ENCODE peak calls at places on chromosomes 16 and 17, in ten cellular contexts. Z is left lung; H is right lobe of liver; N is CD4-positive, alpha-beta T cell; J is CD4-positive, CD25-positive, alpha-beta regulatory T cell; B is pancreas; Q is lower lobe of right lung; M is heart left ventricle; P is upper lobe of right lung; E is HCT116. V is an unnamed sample. For H3K27me3, the result is how much of the 10 kb centered on the place peaks cover.

GRCh38 chr16:19366384-19366783 is 51.3 kb upstream of the TMC5 start:
- ATAC-seq in E (no peak), Q (no peak), P (no peak), N (no peak), Z (no peak), J (no peak), H (no peak), M (no peak), B (no peak), V (no peak)

GRCh38 chr17:36721560-36722120 is 120.3 kb downstream of the MRM1 start:
- ATAC-seq in Q (no peak), P (no peak), B (peak), E (no peak), J (no peak), N (peak), M (no peak), H (peak), Z (no peak), V (no peak)

GRCh38 chr16:22240023-22240697 is 34.1 kb downstream of the EEF2K start:
- ATAC-seq in B (peak), P (no peak), Q (peak), E (no peak), N (no peak), H (peak), J (no peak), M (no peak), Z (no peak), V (peak)

GRCh38 chr17:64410750-64411490 is 20.3 kb upstream of the PECAM1 start:
- ATAC-seq in B (no peak), N (no peak), Q (no peak), J (no peak), M (no peak), P (no peak), Z (no peak), H (no peak), E (peak), V (no peak)

GRCh38 chr16:88023366-88023765 is 72.1 kb downstream of the BANP start:
- ATAC-seq in J (no peak), H (no peak), M (no peak), Z (no peak), N (no peak), B (no peak), E (no peak), Q (no peak), P (no peak), V (no peak)

GRCh38 chr17:66747561-66748275 is 87.2 kb upstream of the CACNG5 start:
- ATAC-seq in J (no peak), B (no peak), Z (no peak), H (no peak), Q (no peak), M (no peak), P (no peak), N (no peak), E (no peak), V (no peak)

GRCh38 chr16:10622036-10622921 is 41.9 kb upstream of the EMP2 start:
- ATAC-seq in H (no peak), Z (peak), J (no peak), E (peak), N (no peak), M (peak), Q (peak), B (no peak), P (peak), V (no peak)

GRCh38 chr17:59496178-59496577 is 69.2 kb upstream of the DHX40 start:
- ATAC-seq in H (no peak), N (no peak), P (no peak), E (no peak), J (no peak), M (no peak), Q (no peak), Z (no peak), B (peak), V (no peak)

GRCh38 chr17:56595831-56596740 is 2.6 kb downstream of the NOG start:
- ATAC-seq in Q (no peak), J (no peak), H (peak), M (no peak), N (no peak), P (no peak), E (no peak), Z (no peak), B (no peak), V (no peak)

GRCh38 chr17:49061524-49061943 is 64.3 kb downstream of the IGF2BP1 start:
- ATAC-seq in J (no peak), B (no peak), P (no peak), E (no peak), H (no peak), M (no peak), Q (no peak), N (no peak), Z (no peak), V (no peak)

GRCh38 chr16:4364196-4365013 is 7.2 kb upstream of the VASN start:
- ATAC-seq in H (no peak), M (no peak), B (no peak), Q (no peak), N (no peak), J (no peak), Z (no peak), P (no peak), E (no peak), V (no peak)

GRCh38 chr16:9308300-9309209 is 217.1 kb downstream of the HAPSTR1 start:
- ATAC-seq in M (peak), Z (peak), Q (peak), N (no peak), B (peak), P (peak), E (no peak), H (peak), J (no peak), V (no peak)

GRCh38 chr16:35753559-35754390 is 2294.4 kb downstream of the TP53TG3F start:
- ATAC-seq in J (no peak), N (no peak), H (no peak), Z (no peak), E (no peak), P (no peak), B (no peak), Q (no peak), M (no peak), V (no peak)

GRCh38 chr17:4180791-4181190 is 37.8 kb downstream of the CYB5D2 start:
- ATAC-seq in E (no peak), J (no peak), N (no peak), P (no peak), Q (no peak), H (peak), M (peak), Z (no peak), B (no peak), V (no peak)

GRCh38 chr17:2391597-2392251 is 9.1 kb downstream of the MNT start:
- ATAC-seq in Q (no peak), P (no peak), B (no peak), Z (no peak), H (no peak), E (no peak), J (no peak), M (no peak), N (no peak), V (no peak)

GRCh38 chr17:64254755-64255154 is 8.3 kb downstream of the TEX2 start:
- ATAC-seq in N (no peak), M (no peak), P (no peak), Z (no peak), H (peak), Q (no peak), E (no peak), J (no peak), B (peak), V (no peak)

GRCh38 chr16:56637814-56638750 is at the start of gene MT1A:
- ATAC-seq in B (peak), E (no peak), P (peak), H (peak), Q (peak), N (no peak), J (no peak), Z (peak), M (peak), V (peak)

GRCh38 chr16:1272453-1273198 is 16.8 kb downstream of the TPSD1 start:
- ATAC-seq in E (no peak), Q (no peak), B (peak), P (no peak), Z (no peak), H (no peak), J (no peak), M (no peak), N (no peak), V (no peak)

GRCh38 chr17:13638855-13639458 is 37.2 kb upstream of the HS3ST3A1 start:
- ATAC-seq in P (no peak), J (no peak), B (peak), Z (no peak), Q (no peak), N (no peak), M (no peak), E (no peak), H (peak), V (no peak)

GRCh38 chr17:55433029-55433628 is 11.5 kb upstream of the MMD start:
- ATAC-seq in E (peak), J (no peak), Q (peak), B (peak), M (no peak), P (peak), Z (peak), N (no peak), H (peak), V (peak)

GRCh38 chr17:41937970-41938851 is 7.8 kb downstream of the ODAD4 start:
- ATAC-seq in H (peak), Z (no peak), J (no peak), N (no peak), P (no peak), B (peak), Q (no peak), E (no peak), M (peak), V (no peak)

GRCh38 chr17:78121801-78122220 is 6.7 kb downstream of the TMC6 start:
- ATAC-seq in P (no peak), J (peak), M (no peak), N (peak), B (no peak), Z (no peak), H (no peak), Q (no peak), E (no peak), V (no peak)

GRCh38 chr16:47644166-47644565 is 183.0 kb downstream of the PHKB start:
- ATAC-seq in P (peak), N (no peak), Z (peak), H (peak), M (no peak), J (no peak), Q (peak), E (no peak), B (no peak), V (no peak)

GRCh38 chr16:15856217-15856616 is 611 bp downstream of the MYH11 start:
- ATAC-seq in P (no peak), M (no peak), E (no peak), H (no peak), N (no peak), B (no peak), J (no peak), Z (no peak), Q (no peak), V (no peak)

GRCh38 chr16:68526782-68527145 is 12.3 kb upstream of the ZFP90 start:
- ATAC-seq in P (no peak), E (no peak), M (no peak), H (no peak), Z (no peak), B (no peak), Q (no peak), N (no peak), J (no peak), V (no peak)

GRCh38 chr17:63760771-63761539 is 12.4 kb downstream of the CCDC47 start:
- ATAC-seq in N (no peak), Q (no peak), J (no peak), Z (no peak), B (no peak), P (no peak), M (no peak), H (no peak), E (no peak), V (no peak)

GRCh38 chr16:3153077-3153368 is 18.2 kb downstream of the ZNF213 start:
- ATAC-seq in H (no peak), B (no peak), Z (no peak), N (no peak), Q (no peak), M (no peak), E (no peak), J (no peak), P (no peak), V (no peak)

GRCh38 chr17:28741358-28742349 is 2.2 kb upstream of the TRAF4 start:
- ATAC-seq in H (no peak), N (no peak), P (no peak), B (no peak), M (no peak), Q (no peak), E (no peak), J (no peak), Z (no peak), V (no peak)

GRCh38 chr17:76054112-76054476 is 18.2 kb downstream of the SRP68 start:
- ATAC-seq in Z (peak), P (peak), B (no peak), H (no peak), M (no peak), N (no peak), E (peak), J (no peak), Q (peak), V (no peak)

GRCh38 chr17:64005734-64006167 is 7.6 kb downstream of the PRR29 start:
- ATAC-seq in H (peak), M (no peak), N (no peak), Q (peak), E (peak), J (no peak), Z (peak), B (peak), P (peak), V (no peak)

GRCh38 chr17:64457156-64457555 is 8.2 kb downstream of the MILR1 start:
- ATAC-seq in M (no peak), Q (no peak), Z (peak), P (no peak), J (no peak), H (no peak), E (no peak), B (no peak), N (no peak), V (no peak)

GRCh38 chr17:38451840-38452529 is 23.7 kb downstream of the ARHGAP23 start:
- ATAC-seq in E (no peak), Q (peak), J (no peak), Z (peak), P (no peak), N (no peak), B (no peak), H (peak), M (no peak), V (peak)

GRCh38 chr17:29292992-29293889 is 707 bp downstream of the NUFIP2 start:
- ATAC-seq in J (peak), Q (peak), B (peak), H (peak), N (peak), E (peak), P (peak), Z (peak), M (peak), V (peak)

GRCh38 chr16:52050418-52050817 is 496.5 kb downstream of the TOX3 start:
- ATAC-seq in P (no peak), E (no peak), B (no peak), N (no peak), J (no peak), M (no peak), H (peak), Q (no peak), Z (no peak), V (no peak)

GRCh38 chr17:14119546-14119945 is 50.2 kb downstream of the COX10 start:
- ATAC-seq in Q (no peak), M (no peak), N (peak), J (peak), H (no peak), B (no peak), E (no peak), Z (no peak), P (no peak), V (no peak)

GRCh38 chr16:57394444-57394843 is 10.1 kb upstream of the CCL17 start:
- ATAC-seq in N (no peak), M (peak), P (peak), B (peak), Z (no peak), J (no peak), E (no peak), H (no peak), Q (no peak), V (no peak)

GRCh38 chr16:28053461-28053860 is 10.1 kb downstream of the GSG1L start:
- ATAC-seq in H (no peak), N (no peak), Q (no peak), J (no peak), Z (no peak), M (no peak), P (no peak), E (no peak), B (no peak), V (no peak)

DNA sequence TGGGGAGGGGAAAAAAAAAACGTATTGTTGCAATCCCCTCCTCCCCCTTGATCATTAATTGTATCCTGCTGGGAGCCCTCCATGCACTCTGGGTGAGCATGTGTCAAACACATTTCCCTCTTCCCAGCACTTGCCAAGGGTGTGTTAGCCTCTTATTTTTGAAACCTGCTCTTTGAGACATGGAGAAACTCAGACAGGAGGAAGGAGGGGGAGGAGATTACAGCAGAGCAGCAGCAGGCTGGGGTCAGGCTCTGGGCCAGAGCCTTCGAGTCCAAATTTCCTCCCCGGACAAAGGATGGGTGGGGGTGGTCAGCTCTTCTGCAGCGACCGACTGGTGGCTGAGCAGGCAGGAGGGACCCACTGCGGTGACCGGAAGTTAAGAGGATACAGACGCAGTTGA is 64.8 kb downstream of the SOX9 start:
- ATAC-seq in P (no peak), E (no peak), M (peak), B (no peak), Z (no peak), N (no peak), H (no peak), Q (no peak), J (no peak), V (peak)
- H3K27me3 ChIP-seq in P (under half), E (under half), M (under half), B (under half), Z (under half), N (under half), H (under half), Q (under half), J (under half), V (under half)

GRCh38 chr17:74161501-74161850 is 42.0 kb upstream of the RPL38 start:
- ATAC-seq in B (no peak), P (no peak), Z (no peak), M (no peak), Q (no peak), E (no peak), H (no peak), N (no peak), J (no peak), V (no peak)
- H3K27me3 ChIP-seq in B (under half), P (under half), Z (under half), M (under half), Q (under half), E (under half), H (under half), N (under half), J (under half), V (half or more)

GRCh38 chr17:17386143-17386800 is 83.1 kb downstream of the NT5M start:
- ATAC-seq in E (no peak), Z (no peak), H (no peak), P (no peak), M (peak), N (no peak), J (no peak), Q (no peak), B (no peak), V (no peak)

GRCh38 chr17:17385502-17385901 is 82.3 kb downstream of the NT5M start:
- ATAC-seq in N (no peak), Z (no peak), M (no peak), Q (no peak), H (no peak), B (no peak), E (no peak), P (no peak), J (no peak), V (no peak)

GRCh38 chr17:17387461-17388362 is 84.5 kb downstream of the NT5M start:
- ATAC-seq in Z (peak), J (no peak), N (no peak), H (peak), M (no peak), B (peak), Q (peak), E (peak), P (peak), V (no peak)

GRCh38 chr17:17388657-17389496 is 85.7 kb downstream of the NT5M start:
- ATAC-seq in J (no peak), N (no peak), Z (peak), M (no peak), Q (peak), B (no peak), P (peak), H (no peak), E (no peak), V (no peak)

GRCh38 chr17:17387017-17387416 is 83.8 kb downstream of the NT5M start:
- ATAC-seq in E (peak), N (no peak), P (peak), M (no peak), H (no peak), B (peak), J (no peak), Q (peak), Z (peak), V (no peak)
- H3K27me3 ChIP-seq in E (under half), N (under half), P (under half), M (under half), H (under half), B (under half), J (under half), Q (under half), Z (under half), V (under half)

DNA sequence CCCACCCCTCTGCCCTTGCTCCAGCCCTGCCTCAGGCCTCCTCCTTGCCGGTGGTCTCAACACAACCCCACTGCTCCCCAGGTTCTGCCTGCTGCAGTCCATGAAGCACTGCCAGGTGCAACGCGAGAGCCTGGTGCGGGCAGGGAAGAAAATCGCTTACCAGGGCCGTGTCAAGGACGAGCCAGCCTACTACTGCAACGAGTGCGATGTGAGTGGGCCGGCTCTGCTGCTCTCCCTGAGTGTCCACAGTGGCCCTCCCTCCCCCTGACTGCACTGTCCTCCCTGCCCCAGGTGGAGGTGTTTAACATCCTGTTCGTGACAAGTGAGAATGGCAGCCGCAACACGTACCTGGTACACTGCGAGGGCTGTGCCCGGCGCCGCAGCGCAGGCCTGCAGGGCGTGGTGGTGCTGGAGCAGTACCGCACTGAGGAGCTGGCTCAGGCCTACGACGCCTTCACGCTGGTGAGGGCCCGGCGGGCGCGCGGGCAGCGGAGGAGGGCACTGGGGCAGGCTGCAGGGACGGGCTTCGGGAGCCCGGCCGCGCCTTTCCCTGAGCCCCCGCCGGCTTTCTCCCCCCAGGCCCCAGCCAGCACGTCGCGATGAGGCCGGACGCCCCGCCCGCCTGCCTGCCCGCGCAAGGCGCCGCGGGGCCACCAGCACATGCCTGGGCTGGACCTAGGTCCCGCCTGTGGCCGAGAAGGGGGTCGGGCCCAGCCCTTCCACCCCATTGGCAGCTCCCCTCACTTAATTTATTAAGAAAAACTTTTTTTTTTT is 1.8 kb upstream of the TMEM88 start:
- ATAC-seq in B (no peak), Z (no peak), M (no peak), P (no peak), J (no peak), H (no peak), N (no peak), Q (no peak), E (no peak), V (no peak)
- H3K27me3 ChIP-seq in B (under half), Z (under half), M (under half), P (under half), J (under half), H (under half), N (under half), Q (under half), E (under half), V (under half)

GRCh38 chr17:79524201-79524882 is 86.5 kb downstream of the RBFOX3 start:
- ATAC-seq in N (no peak), M (no peak), B (no peak), P (no peak), H (no peak), J (no peak), E (no peak), Z (no peak), Q (no peak), V (no peak)

GRCh38 chr17:79520134-79520892 is 90.5 kb downstream of the RBFOX3 start:
- ATAC-seq in Q (no peak), P (no peak), B (no peak), Z (no peak), E (no peak), H (no peak), J (no peak), M (no peak), N (no peak), V (no peak)

GRCh38 chr17:79520893-79521210 is 90.0 kb downstream of the RBFOX3 start:
- ATAC-seq in B (no peak), M (no peak), N (no peak), E (no peak), Z (no peak), Q (no peak), J (no peak), P (no peak), H (no peak), V (no peak)

GRCh38 chr17:79521225-79521624 is 89.6 kb downstream of the RBFOX3 start:
- ATAC-seq in N (no peak), H (no peak), B (no peak), Q (no peak), Z (no peak), J (no peak), M (no peak), E (no peak), P (no peak), V (no peak)

GRCh38 chr17:79522414-79522813 is 88.4 kb downstream of the RBFOX3 start:
- ATAC-seq in M (no peak), P (no peak), B (no peak), J (no peak), Q (no peak), N (no peak), H (no peak), E (no peak), Z (no peak), V (no peak)
- H3K27me3 ChIP-seq in M (under half), P (under half), B (under half), J (under half), Q (half or more), N (under half), H (under half), E (half or more), Z (half or more), V (half or more)